ENCODE peak calls at places on chromosomes 7 and 10, in seven cellular contexts. A, S, I, F, K, W and G are unnamed samples.

GRCh38 chr7:86209036-86209435 is 434.7 kb upstream of the GRM3 start:
- DNase-seq in F (no peak), S (no peak), W (no peak), I (no peak), K (no peak), A (no peak), G (no peak)

GRCh38 chr7:14233026-14233897 is 243.8 kb upstream of the ETV1 start:
- DNase-seq in W (no peak), F (no peak), A (no peak), S (no peak), I (no peak), K (no peak), G (no peak)

GRCh38 chr7:132614428-132615076 is 38.3 kb upstream of the PLXNA4 start:
- DNase-seq in S (no peak), F (peak), K (peak), W (no peak), A (peak), I (no peak), G (peak)

GRCh38 chr7:134480202-134480601 is 21.3 kb upstream of the AKR1B1 start:
- DNase-seq in A (no peak), W (no peak), K (no peak), F (no peak), S (no peak), I (no peak), G (no peak)

GRCh38 chr10:63886281-63887025 is 365.3 kb downstream of the REEP3 start:
- DNase-seq in F (no peak), S (no peak), A (no peak), K (no peak), W (no peak), I (no peak), G (no peak)

GRCh38 chr10:73865459-73866442 is 8.6 kb downstream of the CAMK2G start:
- DNase-seq in F (peak), K (peak), W (no peak), S (peak), I (no peak), A (no peak), G (no peak)

GRCh38 chr7:19117081-19117869 is at the start of gene TWIST1:
- DNase-seq in I (peak), S (no peak), A (peak), W (peak), F (no peak), K (peak), G (peak)

GRCh38 chr7:130893441-130893894 is 159.5 kb upstream of the KLF14 start:
- DNase-seq in K (no peak), W (no peak), S (no peak), I (no peak), A (no peak), F (no peak), G (no peak)

GRCh38 chr7:128902761-128903585 is 7.5 kb downstream of the KCP start:
- DNase-seq in S (no peak), A (no peak), W (no peak), F (no peak), I (no peak), K (no peak), G (no peak)

GRCh38 chr7:28980504-28981281 is 22.6 kb upstream of the TRIL start:
- DNase-seq in K (no peak), F (no peak), S (no peak), A (no peak), I (no peak), W (no peak), G (no peak)

GRCh38 chr10:70937661-70938060 is 49.3 kb upstream of the PCBD1 start:
- DNase-seq in K (no peak), W (no peak), A (no peak), F (no peak), S (no peak), I (no peak), G (no peak)

GRCh38 chr10:35058686-35059085 is 31.5 kb downstream of the CUL2 start:
- DNase-seq in W (no peak), K (no peak), F (no peak), S (no peak), I (no peak), A (no peak), G (no peak)

GRCh38 chr7:94643771-94644545 is 12.0 kb downstream of the SGCE start:
- DNase-seq in W (no peak), K (no peak), S (no peak), A (no peak), F (no peak), I (no peak), G (no peak)

GRCh38 chr7:157430721-157431120 is 93.9 kb downstream of the DNAJB6 start:
- DNase-seq in I (no peak), K (no peak), A (no peak), W (no peak), S (no peak), F (no peak), G (no peak)

GRCh38 chr10:52950578-52950977 is 178.0 kb upstream of the MBL2 start:
- DNase-seq in A (no peak), I (no peak), F (no peak), S (no peak), W (no peak), K (no peak), G (no peak)

GRCh38 chr7:111108526-111108925 is 17.6 kb downstream of the LRRN3 start:
- DNase-seq in K (no peak), S (no peak), W (peak), A (no peak), F (no peak), I (no peak), G (no peak)

GRCh38 chr7:64887756-64888508 is 15.1 kb upstream of the ZNF273 start:
- DNase-seq in K (no peak), I (no peak), A (peak), W (no peak), F (no peak), S (peak), G (no peak)

GRCh38 chr7:17236161-17236560 is 62.3 kb upstream of the AHR start:
- DNase-seq in K (no peak), I (no peak), A (no peak), S (no peak), F (no peak), W (no peak), G (no peak)